ENCODE peak calls at places on chromosome 10, in five cellular contexts. Y, C, G, I and P are unnamed samples.

GRCh38 chr10:132904814-132905649 is 37.3 kb downstream of the CFAP46 start:
- DNase-seq in C (no peak), Y (no peak), G (no peak), I (no peak), P (no peak)

GRCh38 chr10:72329290-72330058 is 25.2 kb downstream of the DNAJB12 start:
- DNase-seq in I (no peak), G (no peak), C (no peak), Y (peak), P (no peak)

GRCh38 chr10:99708428-99709010 is 23.4 kb downstream of the COX15 start:
- DNase-seq in I (peak), G (no peak), Y (no peak), C (no peak), P (no peak)

GRCh38 chr10:30034433-30035137 is 24.8 kb downstream of the JCAD start:
- DNase-seq in I (no peak), C (no peak), G (no peak), Y (no peak), P (no peak)

GRCh38 chr10:88893611-88894010 is 13.6 kb downstream of the STAMBPL1 start:
- DNase-seq in G (no peak), C (no peak), I (peak), Y (no peak), P (no peak)

GRCh38 chr10:84548869-84549268 is 220.5 kb downstream of the CCSER2 start:
- DNase-seq in I (peak), G (no peak), C (no peak), Y (no peak), P (no peak)

GRCh38 chr10:82889703-82890102 is 1014.7 kb downstream of the NRG3 start:
- DNase-seq in Y (no peak), I (no peak), C (no peak), G (no peak), P (peak)

GRCh38 chr10:133278577-133279265 is 2.1 kb upstream of the ADAM8 start:
- DNase-seq in G (peak), C (peak), I (no peak), Y (peak), P (peak)

GRCh38 chr10:79930267-79930666 is 18.6 kb downstream of the SFTPD start:
- DNase-seq in C (no peak), G (no peak), Y (no peak), I (no peak), P (no peak)

GRCh38 chr10:95121904-95122303 is 52.6 kb upstream of the CYP2C8 start:
- DNase-seq in G (no peak), Y (no peak), C (no peak), I (peak), P (no peak)

GRCh38 chr10:66717221-66717981 is 208.4 kb upstream of the LRRTM3 start:
- DNase-seq in C (no peak), I (no peak), Y (no peak), G (no peak), P (no peak)